ENCODE peak calls at places on chromosomes 13 and 19, in five cellular contexts. R is cardiac fibroblast, J is right lobe of liver, K is lung, I is dorsolateral prefrontal cortex. N is an unnamed sample.

GRCh38 chr13:52003551-52003950 is 7.7 kb downstream of the ATP7B start:
- DNase-seq in R (no peak), J (no peak), K (no peak), I (no peak), N (no peak)

GRCh38 chr19:38076337-38076736 is 147.7 kb downstream of the DPF1 start:
- DNase-seq in R (no peak), J (no peak), K (no peak), I (no peak), N (no peak)

GRCh38 chr13:30421093-30422055 is 919 bp upstream of the UBE2L5 start:
- DNase-seq in R (peak), J (peak), K (peak), I (no peak), N (peak)

GRCh38 chr19:21317821-21318220 is 11.4 kb downstream of the ZNF708 start:
- DNase-seq in R (no peak), J (no peak), K (no peak), I (no peak), N (no peak)

GRCh38 chr13:42396901-42397670 is 125.1 kb downstream of the AKAP11 start:
- DNase-seq in R (peak), J (no peak), K (no peak), I (no peak), N (no peak)

GRCh38 chr19:20928371-20928770 is 5.3 kb downstream of the ZNF85 start:
- DNase-seq in R (peak), J (no peak), K (no peak), I (no peak), N (no peak)

GRCh38 chr13:107866007-107866665 is 349.2 kb downstream of the LIG4 start:
- DNase-seq in R (peak), J (no peak), K (no peak), I (no peak), N (peak)

GRCh38 chr19:6610934-6611370 is 20.0 kb upstream of the CD70 start:
- DNase-seq in R (peak), J (no peak), K (no peak), I (no peak), N (no peak)

GRCh38 chr19:31312004-31312403 is 37.2 kb downstream of the TSHZ3 start:
- DNase-seq in R (peak), J (no peak), K (no peak), I (no peak), N (no peak)

GRCh38 chr13:92313382-92313781 is 913.2 kb upstream of the GPC6 start:
- DNase-seq in R (no peak), J (no peak), K (no peak), I (no peak), N (no peak)

GRCh38 chr13:106078191-106078590 is 457.3 kb downstream of the EFNB2 start:
- DNase-seq in R (no peak), J (no peak), K (no peak), I (no peak), N (no peak)

GRCh38 chr13:39786091-39786490 is 130.6 kb downstream of the COG6 start:
- DNase-seq in R (no peak), J (no peak), K (no peak), I (no peak), N (no peak)

GRCh38 chr19:45632468-45633196 is 6.6 kb downstream of the EML2 start:
- DNase-seq in R (peak), J (no peak), K (peak), I (peak), N (peak)

GRCh38 chr13:32142956-32143375 is 111.4 kb downstream of the FRY start:
- DNase-seq in R (peak), J (no peak), K (no peak), I (no peak), N (no peak)

GRCh38 chr13:23411706-23412105 is 21.8 kb downstream of the SACS start:
- DNase-seq in R (no peak), J (no peak), K (no peak), I (no peak), N (no peak)

GRCh38 chr13:29937836-29938235 is 87.4 kb upstream of the UBL3 start:
- DNase-seq in R (no peak), J (no peak), K (no peak), I (no peak), N (no peak)

DNA sequence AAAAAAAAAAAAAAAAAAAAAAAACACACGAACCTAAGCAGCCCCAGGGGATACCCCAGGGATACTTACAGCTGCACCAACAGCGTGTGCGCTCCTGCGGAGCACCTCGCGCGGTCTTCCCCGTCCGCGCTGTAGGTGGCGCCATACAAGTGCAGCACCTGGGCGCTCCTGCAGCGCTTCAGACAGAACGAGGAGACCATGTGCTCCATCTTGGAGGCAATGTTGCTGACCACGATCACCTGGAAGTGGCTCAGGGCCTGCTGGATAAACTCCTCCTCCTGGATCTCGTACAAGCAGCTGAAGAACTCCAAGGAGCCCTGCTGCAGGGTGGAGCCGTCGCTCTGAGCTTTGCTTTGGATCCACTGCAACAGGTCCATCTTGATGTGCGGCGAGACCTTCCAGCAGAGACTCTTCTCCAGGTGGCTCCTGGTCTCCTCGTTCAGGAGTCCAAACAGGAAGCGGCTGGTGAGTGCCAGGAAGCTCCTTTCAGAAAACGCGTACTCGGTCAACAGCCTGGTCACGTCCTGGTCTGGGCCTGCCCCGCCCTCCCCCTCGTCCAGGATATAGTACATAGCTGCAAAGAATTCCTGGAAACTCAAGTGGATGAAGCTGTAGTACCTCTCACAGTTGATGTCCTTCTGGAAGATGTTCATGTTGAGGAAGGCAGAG is 14.5 kb downstream of the NLRP12 start:
- DNase-seq in R (no peak), J (no peak), K (no peak), I (no peak), N (no peak)
- TF ChIP-seq CTCF in R (peak), J (no peak), K (no peak), I (no peak), N (peak)

GRCh38 chr19:40704491-40705361 is 12.0 kb downstream of the COQ8B start:
- DNase-seq in R (no peak), J (no peak), K (no peak), I (no peak), N (no peak)

GRCh38 chr19:40703029-40703755 is 12.7 kb upstream of the NUMBL start:
- DNase-seq in R (no peak), J (no peak), K (no peak), I (no peak), N (no peak)

GRCh38 chr19:40700083-40700482 is 9.6 kb upstream of the NUMBL start:
- DNase-seq in R (no peak), J (no peak), K (no peak), I (no peak), N (no peak)

GRCh38 chr19:40701758-40702157 is 11.3 kb upstream of the NUMBL start:
- DNase-seq in R (no peak), J (no peak), K (no peak), I (no peak), N (no peak)

DNA sequence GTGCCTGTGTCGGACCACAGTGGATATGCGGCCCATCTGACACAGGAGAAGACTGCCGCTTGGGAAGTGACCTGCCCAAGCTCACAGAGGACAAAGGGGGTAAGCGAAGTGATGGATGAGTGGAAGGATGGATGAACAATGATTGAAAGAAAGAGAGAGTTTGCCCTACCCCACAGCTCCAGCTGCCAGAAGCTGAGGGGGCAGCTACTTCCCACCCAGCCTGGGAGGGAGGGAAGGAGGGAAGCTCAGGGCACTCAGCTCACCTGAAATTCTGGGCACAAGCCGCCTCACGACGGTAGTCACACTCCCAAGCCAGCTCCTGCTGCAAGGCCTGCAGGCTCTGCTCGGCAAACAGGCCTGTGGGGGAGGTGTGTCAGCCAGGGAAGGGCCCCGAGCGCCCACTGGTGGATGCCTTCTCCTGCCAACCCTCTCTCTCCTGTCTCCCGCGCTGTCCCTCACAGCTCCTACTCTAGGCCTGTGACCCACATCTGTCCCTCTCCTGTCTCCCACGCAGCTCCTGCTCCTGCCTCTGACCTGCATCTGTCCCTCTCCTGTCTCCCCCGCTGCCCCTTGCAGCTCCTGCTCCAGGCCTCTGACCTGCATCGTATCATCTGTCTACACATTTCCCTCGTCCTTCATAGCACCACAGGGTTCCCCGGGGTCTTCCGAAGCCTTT is 12.0 kb upstream of the NUMBL start:
- DNase-seq in R (no peak), J (no peak), K (no peak), I (no peak), N (no peak)
- TF ChIP-seq CTCF in R (peak), J (no peak), K (no peak), I (peak), N (peak)

GRCh38 chr19:51295382-51296126 is 15.9 kb upstream of the IGLON5 start:
- DNase-seq in R (no peak), J (no peak), K (no peak), I (no peak), N (no peak)

GRCh38 chr19:51294977-51295375 is 16.5 kb upstream of the IGLON5 start:
- DNase-seq in R (no peak), J (no peak), K (no peak), I (no peak), N (no peak)

GRCh38 chr19:51297406-51297805 is 14.0 kb upstream of the IGLON5 start:
- DNase-seq in R (no peak), J (no peak), K (no peak), I (no peak), N (no peak)

GRCh38 chr19:51294211-51294976 is 17.1 kb upstream of the IGLON5 start:
- DNase-seq in R (no peak), J (no peak), K (no peak), I (no peak), N (no peak)

GRCh38 chr19:51296331-51297093 is 14.9 kb upstream of the IGLON5 start:
- DNase-seq in R (no peak), J (no peak), K (no peak), I (no peak), N (no peak)
- TF ChIP-seq CTCF in R (no peak), J (no peak), K (no peak), I (no peak), N (peak)

GRCh38 chr19:3538258-3538929 is 580 bp upstream of the TEKTIP1 start:
- DNase-seq in R (no peak), J (no peak), K (no peak), I (no peak), N (no peak)
- TF ChIP-seq CTCF in R (no peak), J (no peak), K (no peak), I (no peak), N (no peak)

GRCh38 chr13:77477299-77477848 is 58.1 kb upstream of the SCEL start:
- DNase-seq in R (no peak), J (no peak), K (no peak), I (no peak), N (no peak)

GRCh38 chr13:77479326-77479725 is 56.2 kb upstream of the SCEL start:
- DNase-seq in R (no peak), J (no peak), K (no peak), I (no peak), N (no peak)

GRCh38 chr13:77480071-77480470 is 55.4 kb upstream of the SCEL start:
- DNase-seq in R (no peak), J (no peak), K (no peak), I (no peak), N (no peak)

GRCh38 chr13:77476456-77476855 is 59.0 kb upstream of the SCEL start:
- DNase-seq in R (no peak), J (no peak), K (no peak), I (no peak), N (no peak)

DNA sequence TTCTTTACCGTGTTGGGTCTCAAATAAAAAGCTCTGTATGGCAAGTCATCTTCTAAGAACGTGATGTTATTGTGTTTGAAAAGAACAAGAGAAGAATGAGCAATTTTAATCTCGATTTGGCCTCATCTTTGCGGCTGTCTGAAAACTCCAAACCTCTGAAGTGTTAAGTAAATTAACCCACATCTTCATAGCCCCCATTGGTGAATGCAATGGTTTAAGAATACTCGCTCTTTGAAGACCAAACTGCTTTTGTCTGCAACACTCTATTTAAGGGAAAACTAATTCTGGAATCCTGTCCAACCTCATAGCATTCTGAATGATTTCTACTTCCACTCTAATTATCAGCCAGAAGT is 56.9 kb upstream of the SCEL start:
- DNase-seq in R (no peak), J (no peak), K (no peak), I (no peak), N (no peak)
- TF ChIP-seq CTCF in R (no peak), J (no peak), K (no peak), I (no peak), N (peak)

GRCh38 chr13:44171151-44171550 is 202.5 kb upstream of the SERP2 start:
- DNase-seq in R (no peak), J (no peak), K (peak), I (no peak), N (no peak)

GRCh38 chr13:44172411-44172810 is 201.2 kb upstream of the SERP2 start:
- DNase-seq in R (no peak), J (no peak), K (peak), I (no peak), N (no peak)

GRCh38 chr13:44170731-44171130 is 202.9 kb upstream of the SERP2 start:
- DNase-seq in R (no peak), J (no peak), K (no peak), I (no peak), N (no peak)

GRCh38 chr13:44171861-44172260 is 201.8 kb upstream of the SERP2 start:
- DNase-seq in R (no peak), J (no peak), K (peak), I (no peak), N (no peak)

DNA sequence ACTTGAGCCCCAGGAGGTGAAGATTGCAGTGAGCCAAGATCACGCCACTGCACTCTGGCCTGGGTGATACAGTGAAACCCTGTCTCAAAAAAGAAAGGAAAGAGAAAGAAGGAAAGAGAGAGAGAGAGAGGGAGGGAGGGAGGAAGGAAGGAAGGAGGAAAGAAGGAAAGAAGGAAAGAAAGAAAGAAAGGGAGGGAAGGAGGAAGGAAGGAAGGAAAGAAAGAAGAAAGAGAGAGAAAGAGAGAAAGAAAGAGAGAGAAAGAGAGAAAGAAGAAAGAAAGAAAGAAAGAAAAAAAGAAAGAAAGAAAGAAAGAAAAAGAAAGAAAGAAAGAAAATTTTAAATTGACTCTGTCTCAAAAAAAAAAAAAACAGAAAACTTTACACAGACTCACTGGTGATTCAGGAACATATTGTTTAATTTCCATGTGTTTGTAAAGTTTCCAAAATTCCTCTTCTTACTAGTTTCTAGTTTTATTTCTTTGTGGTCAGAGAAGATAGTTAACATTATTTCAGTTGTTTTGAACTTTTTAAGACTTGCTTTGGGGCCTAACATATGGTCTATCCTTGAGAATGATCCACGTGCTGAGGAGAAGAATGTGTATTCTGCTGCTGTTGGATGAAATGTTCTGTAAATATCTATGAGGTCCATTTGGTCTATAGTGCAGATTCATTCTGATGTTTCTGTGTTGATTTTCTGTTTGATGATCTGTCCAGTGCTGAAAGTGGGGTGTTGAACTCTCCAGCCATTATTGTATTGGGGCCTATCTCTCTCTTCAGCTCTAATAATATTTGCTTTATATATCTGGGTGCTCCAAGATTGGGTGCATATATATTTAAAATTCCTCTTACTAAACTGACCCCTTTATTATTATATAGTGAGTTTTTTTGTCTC is 204.4 kb upstream of the SERP2 start:
- DNase-seq in R (no peak), J (no peak), K (no peak), I (no peak), N (no peak)
- TF ChIP-seq CTCF in R (no peak), J (no peak), K (no peak), I (no peak), N (no peak)

N was measured in neural crest cell.